ENCODE peak calls at places on chromosomes 16 and 17, in six cellular contexts. N is PC-9; K is activated CD8-positive, alpha-beta T cell treated with anti-CD3 and anti-CD28 coated beads for 36 hours; Q is fibroblast of the aortic adventitia; C is BJ; X is epithelial cell of proximal tubule. M is an unnamed sample.

GRCh38 chr16:17638134-17638533 is 167.4 kb upstream of the XYLT1 start:
- DNase-seq in N (no peak), K (peak; percentile 18), Q (no peak), C (no peak), X (no peak), M (no peak)

GRCh38 chr16:4868573-4868972 is 21.3 kb downstream of the UBN1 start:
- DNase-seq in N (no peak), K (no peak), Q (no peak), C (no peak), X (no peak), M (no peak)

GRCh38 chr16:67939507-67940435 is 3.1 kb upstream of the PSMB10 start:
- DNase-seq in N (no peak), K (peak; percentile 78), Q (no peak), C (no peak), X (no peak), M (no peak)

GRCh38 chr16:29775742-29776408 is 2.2 kb upstream of the ZG16 start:
- DNase-seq in N (peak; percentile 79), K (no peak), Q (peak; percentile 77), C (no peak), X (no peak), M (no peak)

GRCh38 chr17:56593073-56593740 is at the start of gene NOG:
- DNase-seq in N (no peak), K (peak; percentile 63), Q (peak; percentile 4), C (no peak), X (no peak), M (peak; percentile 52)

GRCh38 chr16:60646631-60647030 is 1389.6 kb downstream of the CDH8 start:
- DNase-seq in N (no peak), K (no peak), Q (no peak), C (no peak), X (no peak), M (no peak)

GRCh38 chr17:78779848-78780247 is 2.2 kb downstream of the CYTH1 start:
- DNase-seq in N (no peak), K (peak; percentile 76), Q (no peak), C (no peak), X (no peak), M (no peak)

GRCh38 chr16:50685456-50686058 is 4.4 kb upstream of the SNX20 start:
- DNase-seq in N (no peak), K (no peak), Q (no peak), C (no peak), X (no peak), M (no peak)

GRCh38 chr17:40516581-40517285 is 15.3 kb upstream of the TNS4 start:
- DNase-seq in N (peak; percentile 94), K (peak; percentile 87), Q (no peak), C (no peak), X (no peak), M (peak; percentile 80)

GRCh38 chr16:46884513-46885293 is 541 bp downstream of the GPT2 start:
- DNase-seq in N (no peak), K (peak; percentile 33), Q (no peak), C (no peak), X (no peak), M (peak; percentile 30)

GRCh38 chr17:4490109-4490591 is 8.5 kb upstream of the SPNS2 start:
- DNase-seq in N (peak; percentile 87), K (no peak), Q (no peak), C (no peak), X (no peak), M (no peak)

GRCh38 chr17:78131172-78132085 is 858 bp downstream of the TMC8 start:
- DNase-seq in N (no peak), K (peak; percentile 79), Q (no peak), C (no peak), X (no peak), M (peak; percentile 64)

GRCh38 chr16:55703003-55704001 is 47.5 kb downstream of the SLC6A2 start:
- DNase-seq in N (peak; percentile 59), K (peak; percentile 32), Q (peak; percentile 87), C (no peak), X (peak; percentile 22), M (peak; percentile 47)

GRCh38 chr17:49676276-49676868 is 1.5 kb downstream of the SPOP start:
- DNase-seq in N (no peak), K (peak; percentile 28), Q (peak; percentile 34), C (no peak), X (no peak), M (peak; percentile 84)

GRCh38 chr16:20798364-20798763 is 7.9 kb downstream of the ERI2 start:
- DNase-seq in N (no peak), K (no peak), Q (no peak), C (no peak), X (no peak), M (no peak)

GRCh38 chr16:31143036-31143888 is 6.6 kb downstream of the PRSS36 start:
- DNase-seq in N (no peak), K (no peak), Q (no peak), C (no peak), X (no peak), M (no peak)

DNA sequence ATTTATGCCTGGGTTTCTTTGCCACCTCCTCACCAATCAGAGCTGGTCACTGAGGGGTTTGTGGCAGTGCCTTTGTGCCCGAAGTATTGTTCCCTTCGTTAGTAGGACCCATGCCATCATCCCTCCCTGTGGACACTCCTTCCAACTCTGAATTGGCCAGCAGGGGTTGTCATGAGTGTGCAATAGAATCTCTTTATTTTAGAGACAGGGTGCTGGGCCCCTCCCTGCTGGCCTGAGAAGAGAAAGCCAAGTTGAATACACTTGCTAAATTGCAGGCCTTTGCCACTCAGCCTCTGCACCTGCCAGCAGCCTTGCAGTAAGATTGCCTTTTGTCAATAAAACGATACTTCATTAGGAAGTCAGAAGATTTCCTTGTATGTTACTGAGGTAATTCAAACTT is 40.7 kb upstream of the SLC12A3 start:
- DNase-seq in N (no peak), K (no peak), Q (no peak), C (no peak), X (no peak), M (no peak)
- TF ChIP-seq CTCF in N (no peak), K (no peak), Q (peak; percentile 38), C (peak; percentile 30), X (peak; percentile 52), M (no peak)

GRCh38 chr17:59388070-59388556 is 56.7 kb downstream of the YPEL2 start:
- DNase-seq in N (no peak), K (no peak), Q (no peak), C (no peak), X (no peak), M (no peak)
- TF ChIP-seq CTCF in N (no peak), K (no peak), Q (no peak), C (no peak), X (no peak), M (no peak)

DNA sequence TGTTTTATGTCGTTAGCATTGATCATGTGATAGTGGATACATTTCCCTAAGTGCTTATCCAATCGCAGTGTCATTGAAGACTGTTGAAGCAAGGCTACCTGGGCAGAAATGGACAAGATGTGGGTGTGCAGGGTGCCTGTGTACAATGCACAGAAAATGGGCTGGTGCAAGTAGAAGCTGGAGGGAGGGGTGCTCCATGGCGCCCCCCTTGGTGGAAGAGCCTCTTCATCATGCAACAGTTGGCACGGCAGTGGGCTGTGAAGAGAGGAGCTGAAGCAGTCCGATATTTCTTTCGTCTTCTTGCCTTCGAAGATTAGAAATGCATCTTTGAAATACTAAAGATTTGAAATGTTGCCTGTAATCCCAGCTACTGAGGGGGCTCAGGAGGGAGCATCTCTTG is 100.5 kb downstream of the PLCG2 start:
- DNase-seq in N (no peak), K (peak; percentile 8), Q (no peak), C (no peak), X (no peak), M (no peak)
- TF ChIP-seq CTCF in N (no peak), K (peak; percentile 29), Q (no peak), C (no peak), X (peak; percentile 42), M (peak; percentile 30)

GRCh38 chr16:8667492-8667891 is 6.9 kb upstream of the ABAT start:
- DNase-seq in N (no peak), K (no peak), Q (no peak), C (no peak), X (no peak), M (no peak)

GRCh38 chr16:8668138-8668537 is 6.3 kb upstream of the ABAT start:
- DNase-seq in N (no peak), K (no peak), Q (no peak), C (no peak), X (no peak), M (no peak)

GRCh38 chr16:8661703-8662102 is 12.7 kb upstream of the ABAT start:
- DNase-seq in N (no peak), K (no peak), Q (no peak), C (no peak), X (no peak), M (no peak)

GRCh38 chr16:8663192-8664089 is 11.0 kb upstream of the ABAT start:
- DNase-seq in N (no peak), K (no peak), Q (no peak), C (no peak), X (no peak), M (no peak)

GRCh38 chr16:8665529-8665928 is 8.9 kb upstream of the ABAT start:
- DNase-seq in N (no peak), K (no peak), Q (no peak), C (no peak), X (no peak), M (no peak)
- TF ChIP-seq CTCF in N (no peak), K (no peak), Q (no peak), C (no peak), X (no peak), M (no peak)

GRCh38 chr16:66928702-66929388 is 3.5 kb upstream of the RRAD start:
- DNase-seq in N (no peak), K (peak; percentile 71), Q (peak; percentile 41), C (no peak), X (no peak), M (no peak)
- TF ChIP-seq CTCF in N (peak; percentile 69), K (peak; percentile 55), Q (peak; percentile 53), C (peak; percentile 56), X (peak; percentile 69), M (peak; percentile 53)

DNA sequence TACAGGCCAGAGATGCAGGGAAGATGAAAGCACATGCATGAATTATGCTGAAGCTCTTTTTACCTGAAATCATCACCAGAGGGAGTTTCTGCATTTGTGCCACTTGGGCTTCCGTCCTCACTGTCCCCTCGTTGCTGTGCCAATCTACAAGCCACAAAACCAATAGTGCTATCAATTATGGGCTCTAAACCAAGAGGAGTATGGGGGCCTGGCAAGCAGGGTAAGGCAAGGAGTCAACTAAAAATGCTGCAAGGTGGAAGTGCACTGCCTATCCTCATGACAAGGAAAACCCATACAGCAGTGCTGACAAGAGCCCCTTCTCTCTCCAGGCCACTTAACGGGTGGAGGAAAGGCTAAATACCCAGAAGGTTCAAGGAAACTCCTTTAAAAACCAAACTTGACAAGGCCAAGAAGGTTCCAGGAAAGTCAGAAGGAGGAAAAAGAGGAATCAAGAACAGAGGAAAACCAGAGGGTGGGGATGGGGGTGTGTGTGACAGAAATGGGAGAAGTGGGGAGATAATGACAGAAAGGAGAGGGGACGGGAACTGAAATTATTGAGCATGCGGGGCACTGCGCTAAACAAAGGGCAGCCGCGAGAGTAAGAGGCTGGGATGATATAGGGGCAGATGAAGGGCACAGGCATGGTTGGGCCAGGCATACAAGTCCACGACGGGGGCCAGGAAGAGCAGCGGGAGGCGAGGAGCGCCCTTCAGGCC is 674 bp downstream of the C17orf75 start:
- DNase-seq in N (no peak), K (peak; percentile 75), Q (no peak), C (no peak), X (no peak), M (peak; percentile 52)
- TF ChIP-seq CTCF in N (peak; percentile 27), K (peak; percentile 24), Q (no peak), C (peak; percentile 26), X (peak; percentile 33), M (no peak)